ENCODE peak calls at places on chromosomes 13 and 19, in eight cellular contexts. R is Daoy; Z is amygdala; T is stimulated activated CD8-positive, alpha-beta memory T cell treated with anti-CD3 and anti-CD28 coated beads, Interleukin-4, amount 100 ng/mL, for 1 hour; Q is AG09319; L is iPS-NIHi11; U is foreskin keratinocyte; V is Calu3. C is an unnamed sample.
A peak's percentile ranks its signal among the peaks of the same experiment; 100 is the strongest.

GRCh38 chr19:41416194-41416674 is 10.9 kb downstream of the B3GNT8 start:
- DNase-seq in T (no peak), U (no peak), L (no peak), R (no peak), V (no peak), Q (no peak), Z (no peak), C (no peak)

GRCh38 chr19:6238643-6239281 is 41.0 kb downstream of the MLLT1 start:
- DNase-seq in T (no peak), R (peak; percentile 63), Q (peak; percentile 56), Z (peak; percentile 34), L (no peak), V (no peak), U (no peak), C (no peak)

GRCh38 chr13:21420706-21421105 is 38.4 kb downstream of the ZDHHC20 start:
- DNase-seq in Q (no peak), R (no peak), T (no peak), Z (no peak), V (no peak), U (no peak), L (no peak), C (no peak)

GRCh38 chr19:29620931-29621351 is 14.9 kb downstream of the POP4 start:
- DNase-seq in L (no peak), U (no peak), R (no peak), T (no peak), Z (no peak), Q (no peak), V (no peak), C (no peak)

GRCh38 chr13:100633461-100633860 is 41.1 kb downstream of the TMTC4 start:
- DNase-seq in U (peak; percentile 89), R (no peak), Q (peak; percentile 65), T (no peak), Z (no peak), V (no peak), L (no peak), C (no peak)

GRCh38 chr19:49155830-49156346 is 692 bp upstream of the HRC start:
- DNase-seq in L (no peak), T (no peak), V (no peak), U (no peak), Z (no peak), R (no peak), Q (no peak), C (no peak)

GRCh38 chr19:13868663-13869062 is 8.3 kb upstream of the NANOS3 start:
- DNase-seq in Z (no peak), L (no peak), V (no peak), R (no peak), Q (no peak), T (no peak), U (no peak), C (no peak)

GRCh38 chr13:36261976-36262375 is 35.6 kb downstream of the CCDC169 start:
- DNase-seq in U (no peak), Z (no peak), T (no peak), R (no peak), Q (no peak), L (no peak), V (no peak), C (no peak)

GRCh38 chr19:3409346-3410064 is 43.1 kb downstream of the NFIC start:
- DNase-seq in V (no peak), Q (no peak), R (no peak), L (no peak), Z (no peak), U (no peak), T (no peak), C (no peak)

GRCh38 chr19:14112051-14112808 is 5.3 kb downstream of the PRKACA start:
- DNase-seq in L (no peak), R (no peak), Q (no peak), U (no peak), V (no peak), T (no peak), Z (no peak), C (no peak)

GRCh38 chr19:38993271-38993670 is 17.7 kb upstream of the FBXO17 start:
- DNase-seq in V (no peak), T (no peak), Q (no peak), Z (no peak), U (peak; percentile 92), L (no peak), R (peak; percentile 72), C (peak; percentile 30)

GRCh38 chr13:91133941-91134772 is 213.3 kb upstream of the MIR17HG start:
- DNase-seq in V (peak; percentile 37), L (peak; percentile 71), T (no peak), U (peak; percentile 25), Q (no peak), Z (no peak), R (peak; percentile 27), C (peak; percentile 62)

GRCh38 chr13:46683879-46684278 is 113.1 kb downstream of the ESD start:
- DNase-seq in Z (no peak), Q (no peak), T (no peak), U (no peak), R (no peak), V (no peak), L (no peak), C (no peak)

GRCh38 chr19:10601999-10602329 is 14.9 kb upstream of the AP1M2 start:
- DNase-seq in U (no peak), Q (no peak), Z (no peak), V (no peak), L (no peak), T (no peak), R (no peak), C (no peak)

GRCh38 chr19:16368385-16369305 is 44.0 kb downstream of the KLF2 start:
- DNase-seq in Q (no peak), U (no peak), V (no peak), Z (no peak), L (no peak), R (no peak), T (no peak), C (no peak)

GRCh38 chr19:16661480-16662034 is 618 bp downstream of the TMEM38A start:
- DNase-seq in R (peak; percentile 13), Q (no peak), L (peak; percentile 35), T (no peak), Z (peak; percentile 17), V (peak; percentile 6), U (no peak), C (no peak)

GRCh38 chr19:17616961-17617806 is 61.7 kb downstream of the COLGALT1 start:
- DNase-seq in T (no peak), L (peak; percentile 82), R (peak; percentile 37), U (peak; percentile 47), V (peak; percentile 9), Z (no peak), Q (no peak), C (peak; percentile 58)

GRCh38 chr13:111120913-111121312 is 5.8 kb downstream of the ARHGEF7 start:
- DNase-seq in Q (no peak), U (no peak), Z (no peak), R (no peak), T (no peak), V (no peak), L (no peak), C (no peak)

GRCh38 chr13:110116072-110116487 is 190.9 kb downstream of the COL4A1 start:
- DNase-seq in Q (no peak), R (no peak), U (no peak), L (peak; percentile 86), Z (no peak), V (peak; percentile 63), T (no peak), C (no peak)

GRCh38 chr13:51823861-51824260 is 19.9 kb upstream of the DHRS12 start:
- DNase-seq in U (no peak), R (no peak), L (no peak), Q (no peak), V (no peak), Z (no peak), T (no peak), C (no peak)

GRCh38 chr19:5968431-5969373 is 9.2 kb downstream of the RANBP3 start:
- DNase-seq in L (no peak), U (peak; percentile 63), R (no peak), Q (no peak), T (no peak), V (no peak), Z (no peak), C (no peak)

GRCh38 chr19:13012690-13013608 is 17.7 kb downstream of the NFIX start:
- DNase-seq in U (no peak), L (no peak), R (peak; percentile 83), T (no peak), Z (no peak), V (no peak), Q (no peak), C (peak; percentile 72)

GRCh38 chr19:5624154-5624663 is 1.3 kb downstream of the SAFB start:
- DNase-seq in L (peak; percentile 15), U (no peak), T (no peak), Z (no peak), V (no peak), Q (no peak), R (peak; percentile 35), C (no peak)

GRCh38 chr19:43782689-43783231 is 2.0 kb upstream of the KCNN4 start:
- DNase-seq in Q (no peak), V (peak; percentile 49), L (no peak), U (no peak), Z (no peak), T (no peak), R (no peak), C (peak; percentile 63)

GRCh38 chr13:34025746-34026145 is 207.8 kb downstream of the RFC3 start:
- DNase-seq in R (peak; percentile 45), Q (peak; percentile 24), U (no peak), V (no peak), Z (no peak), L (no peak), T (no peak), C (peak; percentile 33)

C was measured in SW480.